ENCODE peak calls at places on chromosomes 13 and 19, in eight cellular contexts. J, S, Z, T, P, A, R and Q are unnamed samples.

GRCh38 chr19:56091751-56092546 is 29.1 kb downstream of the ZNF787 start:
- DNase-seq in J (peak), S (no peak), Z (no peak), T (peak), P (no peak), A (no peak), R (no peak), Q (no peak)

GRCh38 chr19:1445185-1445931 is 4.6 kb upstream of the APC2 start:
- DNase-seq in J (no peak), S (peak), Z (peak), T (no peak), P (peak), A (peak), R (peak), Q (peak)

GRCh38 chr13:43269037-43269476 is 245.7 kb downstream of the DNAJC15 start:
- DNase-seq in J (no peak), S (no peak), Z (no peak), T (no peak), P (peak), A (no peak), R (no peak), Q (no peak)

GRCh38 chr13:33904431-33904830 is 86.5 kb downstream of the RFC3 start:
- DNase-seq in J (no peak), S (no peak), Z (no peak), T (no peak), P (no peak), A (no peak), R (no peak), Q (no peak)

GRCh38 chr13:40336228-40337221 is 329.9 kb downstream of the FOXO1 start:
- DNase-seq in J (no peak), S (no peak), Z (no peak), T (peak), P (no peak), A (no peak), R (no peak), Q (no peak)

GRCh38 chr13:30744056-30744684 is 8.8 kb downstream of the ALOX5AP start:
- DNase-seq in J (no peak), S (peak), Z (peak), T (peak), P (peak), A (no peak), R (peak), Q (peak)

GRCh38 chr19:35861640-35862160 is 5.0 kb downstream of the KIRREL2 start:
- DNase-seq in J (no peak), S (no peak), Z (no peak), T (no peak), P (no peak), A (no peak), R (no peak), Q (no peak)

GRCh38 chr19:16394681-16395375 is 70.2 kb downstream of the KLF2 start:
- DNase-seq in J (no peak), S (no peak), Z (no peak), T (no peak), P (no peak), A (no peak), R (no peak), Q (no peak)

GRCh38 chr13:58994778-58995177 is 1169.0 kb downstream of the DIAPH3 start:
- DNase-seq in J (no peak), S (no peak), Z (no peak), T (no peak), P (no peak), A (no peak), R (no peak), Q (no peak)

GRCh38 chr19:8366961-8367326 is 3.0 kb downstream of the ANGPTL4 start:
- DNase-seq in J (no peak), S (no peak), Z (no peak), T (no peak), P (no peak), A (peak), R (no peak), Q (no peak)

GRCh38 chr19:48292798-48293197 is 22.9 kb downstream of the ZNF114 start:
- DNase-seq in J (no peak), S (no peak), Z (no peak), T (no peak), P (peak), A (no peak), R (no peak), Q (no peak)

GRCh38 chr13:94548382-94549240 is 47.3 kb downstream of the TGDS start:
- DNase-seq in J (peak), S (no peak), Z (no peak), T (peak), P (no peak), A (no peak), R (peak), Q (peak)

GRCh38 chr19:12464769-12465725 is 19.6 kb downstream of the ZNF709 start:
- DNase-seq in J (no peak), S (no peak), Z (no peak), T (no peak), P (no peak), A (no peak), R (no peak), Q (no peak)

GRCh38 chr13:99979453-99980200 is 2.0 kb upstream of the ZIC2 start:
- DNase-seq in J (no peak), S (no peak), Z (no peak), T (peak), P (no peak), A (no peak), R (no peak), Q (peak)

GRCh38 chr19:46976845-46977320 is 42.8 kb upstream of the NPAS1 start:
- DNase-seq in J (no peak), S (no peak), Z (no peak), T (no peak), P (peak), A (no peak), R (no peak), Q (no peak)

GRCh38 chr19:8332976-8333770 is 9.9 kb downstream of the KANK3 start:
- DNase-seq in J (no peak), S (no peak), Z (no peak), T (no peak), P (no peak), A (no peak), R (no peak), Q (no peak)